ENCODE peak calls at places on chromosomes 4 and X, in nine cellular contexts. D, G, K, H, Q, E, C, N and R are unnamed samples.

GRCh38 chrX:120568047-120568446 is 7.3 kb upstream of the CUL4B start:
- DNase-seq in D (no peak), G (no peak), K (no peak), H (no peak), Q (no peak), E (no peak), C (no peak), N (no peak), R (no peak)

GRCh38 chr4:4783847-4784246 is 75.6 kb upstream of the MSX1 start:
- DNase-seq in D (no peak), G (no peak), K (no peak), H (no peak), Q (no peak), E (no peak), C (no peak), N (no peak), R (no peak)

GRCh38 chr4:12379191-12379590 is 950.5 kb upstream of the HS3ST1 start:
- DNase-seq in D (no peak), G (no peak), K (no peak), H (no peak), Q (no peak), E (no peak), C (no peak), N (no peak), R (no peak)

GRCh38 chr4:55854132-55854531 is 684 bp downstream of the EXOC1 start:
- DNase-seq in D (no peak), G (no peak), K (peak; percentile 14), H (no peak), Q (no peak), E (no peak), C (no peak), N (no peak), R (no peak)

GRCh38 chr4:3295837-3296624 is 3.2 kb downstream of the RGS12 start:
- DNase-seq in D (no peak), G (peak; percentile 3), K (no peak), H (peak; percentile 30), Q (peak; percentile 2), E (no peak), C (no peak), N (no peak), R (no peak)

GRCh38 chr4:120088507-120088906 is 21.9 kb upstream of the MAD2L1 start:
- DNase-seq in D (no peak), G (no peak), K (no peak), H (no peak), Q (no peak), E (no peak), C (no peak), N (no peak), R (no peak)

GRCh38 chrX:146854281-146854680 is 39.7 kb upstream of the CXorf51A start:
- DNase-seq in D (no peak), G (no peak), K (no peak), H (no peak), Q (no peak), E (no peak), C (no peak), N (no peak), R (no peak)

GRCh38 chr4:74117024-74117534 is 18.1 kb upstream of the CXCL2 start:
- DNase-seq in D (no peak), G (peak; percentile 90), K (peak; percentile 98), H (peak; percentile 55), Q (peak; percentile 48), E (no peak), C (peak; percentile 41), N (no peak), R (no peak)

GRCh38 chrX:140948827-140949226 is 53.6 kb upstream of the SPANXB1 start:
- DNase-seq in D (no peak), G (no peak), K (no peak), H (no peak), Q (no peak), E (no peak), C (no peak), N (no peak), R (no peak)

GRCh38 chr4:184329235-184330007 is 111.7 kb upstream of the ENPP6 start:
- DNase-seq in D (no peak), G (no peak), K (peak; percentile 28), H (no peak), Q (no peak), E (no peak), C (no peak), N (no peak), R (no peak)

GRCh38 chr4:11485926-11486325 is 57.2 kb upstream of the HS3ST1 start:
- DNase-seq in D (no peak), G (no peak), K (no peak), H (no peak), Q (no peak), E (no peak), C (no peak), N (no peak), R (no peak)

GRCh38 chrX:13670197-13670596 is 17.3 kb downstream of the TCEANC start:
- DNase-seq in D (no peak), G (no peak), K (no peak), H (no peak), Q (no peak), E (no peak), C (no peak), N (no peak), R (no peak)

GRCh38 chr4:20572976-20573375 is 127.3 kb upstream of the PACRGL start:
- DNase-seq in D (no peak), G (no peak), K (no peak), H (no peak), Q (no peak), E (peak; percentile 35), C (no peak), N (no peak), R (no peak)

GRCh38 chrX:74902806-74903205 is 22.4 kb downstream of the NEXMIF start:
- DNase-seq in D (no peak), G (no peak), K (no peak), H (no peak), Q (no peak), E (no peak), C (no peak), N (no peak), R (no peak)

GRCh38 chr4:945274-946102 is 13.2 kb downstream of the TMEM175 start:
- DNase-seq in D (no peak), G (no peak), K (no peak), H (no peak), Q (no peak), E (no peak), C (no peak), N (peak; percentile 56), R (no peak)

GRCh38 chrX:40154229-40154852 is 56.6 kb upstream of the BCOR start:
- DNase-seq in D (no peak), G (no peak), K (peak; percentile 40), H (no peak), Q (peak; percentile 25), E (no peak), C (no peak), N (no peak), R (no peak)

GRCh38 chr4:6245246-6246169 is 24.1 kb upstream of the WFS1 start:
- DNase-seq in D (no peak), G (peak; percentile 32), K (no peak), H (no peak), Q (no peak), E (no peak), C (no peak), N (peak; percentile 68), R (no peak)

GRCh38 chr4:6688879-6689505 is 4.7 kb upstream of the S100P start:
- DNase-seq in D (no peak), G (peak; percentile 34), K (peak; percentile 92), H (peak; percentile 84), Q (peak; percentile 52), E (no peak), C (no peak), N (peak; percentile 82), R (peak; percentile 71)

GRCh38 chrX:130224810-130225209 is 43.9 kb downstream of the ZNF280C start:
- DNase-seq in D (no peak), G (no peak), K (no peak), H (no peak), Q (no peak), E (no peak), C (no peak), N (no peak), R (no peak)

GRCh38 chr4:14917305-14917647 is 85.0 kb upstream of the CPEB2 start:
- DNase-seq in D (no peak), G (no peak), K (no peak), H (no peak), Q (no peak), E (no peak), C (no peak), N (no peak), R (no peak)

GRCh38 chr4:102533916-102534315 is 32.8 kb downstream of the NFKB1 start:
- DNase-seq in D (no peak), G (no peak), K (no peak), H (no peak), Q (no peak), E (no peak), C (no peak), N (no peak), R (no peak)
- H3K4me1 ChIP-seq in D (peaks cover 28% of the 10 kb centered on the region), G (no peaks in the 10 kb centered on the region), K (peaks cover 25% of the 10 kb centered on the region), H (no peaks in the 10 kb centered on the region), Q (no peaks in the 10 kb centered on the region), E (no peaks in the 10 kb centered on the region), C (no peaks in the 10 kb centered on the region), N (peaks cover 40% of the 10 kb centered on the region), R (peaks cover 22% of the 10 kb centered on the region)

DNA sequence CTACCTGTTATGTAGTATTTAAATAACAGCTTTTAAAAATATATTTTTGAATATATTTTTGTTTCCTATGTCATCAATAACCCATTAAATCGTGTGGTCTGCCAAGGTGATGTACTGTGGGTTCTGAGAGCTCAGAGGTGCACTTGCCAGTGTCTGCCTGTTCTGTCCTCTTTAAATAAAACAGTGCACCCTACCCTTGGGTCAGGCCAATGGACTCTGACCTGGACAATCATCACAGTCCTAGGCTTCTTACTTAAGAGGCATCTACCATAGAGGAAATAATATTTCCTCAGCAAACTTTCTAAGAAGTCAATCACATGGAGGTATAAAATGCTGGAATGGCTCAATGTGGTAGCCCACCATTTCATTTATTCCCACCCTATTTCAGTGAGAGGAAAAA is 26.0 kb upstream of the LHFPL1 start:
- DNase-seq in D (no peak), G (no peak), K (no peak), H (no peak), Q (no peak), E (no peak), C (no peak), N (no peak), R (no peak)
- H3K4me1 ChIP-seq in D (no peaks in the 10 kb centered on the region), G (no peaks in the 10 kb centered on the region), K (no peaks in the 10 kb centered on the region), H (no peaks in the 10 kb centered on the region), Q (no peaks in the 10 kb centered on the region), E (no peaks in the 10 kb centered on the region), C (no peaks in the 10 kb centered on the region), N (no peaks in the 10 kb centered on the region), R (no peaks in the 10 kb centered on the region)

DNA sequence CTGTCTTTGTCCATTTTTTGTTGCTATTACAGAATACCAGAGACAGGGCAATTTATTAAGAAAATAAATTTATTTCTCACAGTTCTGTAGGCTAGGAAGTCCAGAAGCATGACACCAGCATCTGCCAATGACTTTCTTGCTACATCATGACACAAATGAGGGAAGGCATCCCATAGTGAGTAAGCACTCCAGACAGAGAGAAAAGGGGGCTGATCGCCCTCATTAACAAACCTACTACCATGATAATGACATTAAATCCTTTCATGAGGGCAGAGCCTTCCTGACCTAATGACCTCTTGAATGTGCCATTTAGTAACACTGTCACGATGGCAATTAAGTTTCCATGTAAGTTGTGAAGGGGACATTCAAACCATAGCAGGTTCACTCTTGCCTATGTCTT is 20.1 kb downstream of the CCDC149 start:
- DNase-seq in D (no peak), G (no peak), K (no peak), H (no peak), Q (no peak), E (no peak), C (no peak), N (no peak), R (no peak)
- H3K4me1 ChIP-seq in D (no peaks in the 10 kb centered on the region), G (no peaks in the 10 kb centered on the region), K (peaks cover 8% of the 10 kb centered on the region), H (no peaks in the 10 kb centered on the region), Q (no peaks in the 10 kb centered on the region), E (peaks cover 2% of the 10 kb centered on the region), C (no peaks in the 10 kb centered on the region), N (no peaks in the 10 kb centered on the region), R (no peaks in the 10 kb centered on the region)

GRCh38 chr4:28444886-28445496 is 1584.3 kb downstream of the STIM2 start:
- DNase-seq in D (no peak), G (no peak), K (peak; percentile 30), H (no peak), Q (no peak), E (no peak), C (no peak), N (no peak), R (no peak)
- H3K4me1 ChIP-seq in D (no peaks in the 10 kb centered on the region), G (peaks cover 8% of the 10 kb centered on the region), K (peaks cover 4% of the 10 kb centered on the region), H (no peaks in the 10 kb centered on the region), Q (no peaks in the 10 kb centered on the region), E (no peaks in the 10 kb centered on the region), C (no peaks in the 10 kb centered on the region), N (no peaks in the 10 kb centered on the region), R (no peaks in the 10 kb centered on the region)